ENCODE peak calls at places on chromosome 20, in ten cellular contexts. E is BJ; B is stimulated activated CD4-positive, alpha-beta T cell treated with anti-CD3 and anti-CD28 coated beads, Interleukin-4, amount 100 ng/mL, for 1 hour; F is NCI-H1092 treated with DMSO at 0.1 percent for 48 hours; W is GM12865; M is pancreas; L is fibroblast of the aortic adventitia; X is mucosa of gallbladder; T is HEK293T; Z is fibroblast of mammary gland. I is an unnamed sample.

GRCh38 chr20:39799366-39799965 is 837.3 kb downstream of the DHX35 start:
- DNase-seq in E (no peak), B (no peak), F (no peak), W (no peak), M (no peak), L (no peak), X (no peak), T (no peak), Z (peak), I (no peak)

GRCh38 chr20:63520939-63521601 is 505 bp downstream of the PPDPF start:
- DNase-seq in E (no peak), B (peak), F (peak), W (peak), M (peak), L (peak), X (peak), T (no peak), Z (peak), I (peak)

GRCh38 chr20:60512436-60512835 is 554.2 kb downstream of the CDH26 start:
- DNase-seq in E (peak), B (no peak), F (no peak), W (no peak), M (no peak), L (peak), X (no peak), T (no peak), Z (peak), I (peak)

GRCh38 chr20:19170148-19170547 is 42.3 kb upstream of the SLC24A3 start:
- DNase-seq in E (no peak), B (no peak), F (no peak), W (no peak), M (no peak), L (no peak), X (no peak), T (no peak), Z (no peak), I (no peak)

GRCh38 chr20:6034134-6034969 is 19.5 kb downstream of the LRRN4 start:
- DNase-seq in E (no peak), B (no peak), F (no peak), W (no peak), M (no peak), L (peak), X (no peak), T (no peak), Z (no peak), I (no peak)

GRCh38 chr20:44437497-44437896 is 38.2 kb upstream of the TTPAL start:
- DNase-seq in E (no peak), B (no peak), F (no peak), W (no peak), M (no peak), L (no peak), X (no peak), T (no peak), Z (no peak), I (no peak)

GRCh38 chr20:46202758-46203509 is 84.8 kb downstream of the CD40 start:
- DNase-seq in E (no peak), B (no peak), F (no peak), W (no peak), M (no peak), L (peak), X (no peak), T (no peak), Z (peak), I (peak)

GRCh38 chr20:61170921-61171320 is 81.1 kb upstream of the CDH4 start:
- DNase-seq in E (no peak), B (no peak), F (no peak), W (no peak), M (no peak), L (no peak), X (no peak), T (no peak), Z (no peak), I (no peak)

GRCh38 chr20:20869161-20869560 is 156.7 kb upstream of the RALGAPA2 start:
- DNase-seq in E (no peak), B (no peak), F (no peak), W (no peak), M (no peak), L (no peak), X (no peak), T (no peak), Z (no peak), I (no peak)

GRCh38 chr20:51460569-51461265 is 81.8 kb downstream of the NFATC2 start:
- DNase-seq in E (no peak), B (no peak), F (no peak), W (peak), M (no peak), L (no peak), X (no peak), T (no peak), Z (no peak), I (no peak)

GRCh38 chr20:20366896-20367680 is 816 bp upstream of the INSM1 start:
- DNase-seq in E (no peak), B (no peak), F (no peak), W (no peak), M (no peak), L (no peak), X (no peak), T (no peak), Z (no peak), I (no peak)

I was measured in C1 segment of cervical spinal cord.